ENCODE peak calls at places on chromosomes 3 and 15, in ten cellular contexts. Y is CD4-positive, CD25-positive, alpha-beta regulatory T cell; B is effector memory CD4-positive, alpha-beta T cell; G is H9; M is colonic mucosa; N is A549; P is BE2C; D is heart right ventricle; V is fibroblast of lung; E is astrocyte. Q is an unnamed sample.

GRCh38 chr3:33130144-33130543 is 16.3 kb downstream of the CRTAP start:
- DNase-seq in Y (no peak), B (no peak), G (no peak), M (no peak), N (no peak), P (no peak), D (no peak), V (peak; percentile 24), E (no peak), Q (no peak)

GRCh38 chr3:110314512-110315114 is 757.0 kb upstream of the NECTIN3 start:
- DNase-seq in Y (peak; percentile 29), B (peak; percentile 5), G (peak; percentile 65), M (peak; percentile 69), N (peak; percentile 3), P (peak; percentile 55), D (no peak), V (peak; percentile 45), E (peak; percentile 23), Q (peak; percentile 79)

GRCh38 chr3:103600844-103601243 is 1166.0 kb downstream of the ZPLD1 start:
- DNase-seq in Y (no peak), B (no peak), G (no peak), M (no peak), N (no peak), P (no peak), D (no peak), V (no peak), E (no peak), Q (no peak)

GRCh38 chr3:143119009-143119914 is at the start of gene CHST2:
- DNase-seq in Y (peak; percentile 59), B (peak; percentile 28), G (peak; percentile 83), M (peak; percentile 67), N (peak; percentile 85), P (peak; percentile 88), D (peak; percentile 75), V (peak; percentile 83), E (peak; percentile 67), Q (no peak)

GRCh38 chr3:26438981-26439884 is 183.3 kb upstream of the LRRC3B start:
- DNase-seq in Y (no peak), B (no peak), G (no peak), M (no peak), N (no peak), P (no peak), D (no peak), V (no peak), E (no peak), Q (no peak)

GRCh38 chr15:58441376-58442070 is 9.7 kb downstream of the LIPC start:
- DNase-seq in Y (no peak), B (no peak), G (no peak), M (no peak), N (no peak), P (no peak), D (no peak), V (peak; percentile 90), E (peak; percentile 86), Q (no peak)

GRCh38 chr3:8603115-8603710 is 41.4 kb downstream of the SSUH2 start:
- DNase-seq in Y (no peak), B (no peak), G (no peak), M (no peak), N (no peak), P (no peak), D (no peak), V (no peak), E (no peak), Q (no peak)

GRCh38 chr15:68274184-68274848 is 3.2 kb upstream of the FEM1B start:
- DNase-seq in Y (no peak), B (no peak), G (no peak), M (no peak), N (no peak), P (no peak), D (no peak), V (no peak), E (no peak), Q (no peak)

GRCh38 chr3:185150561-185150960 is 2.3 kb downstream of the C3orf70 start:
- DNase-seq in Y (no peak), B (no peak), G (no peak), M (no peak), N (no peak), P (no peak), D (no peak), V (no peak), E (no peak), Q (no peak)

DNA sequence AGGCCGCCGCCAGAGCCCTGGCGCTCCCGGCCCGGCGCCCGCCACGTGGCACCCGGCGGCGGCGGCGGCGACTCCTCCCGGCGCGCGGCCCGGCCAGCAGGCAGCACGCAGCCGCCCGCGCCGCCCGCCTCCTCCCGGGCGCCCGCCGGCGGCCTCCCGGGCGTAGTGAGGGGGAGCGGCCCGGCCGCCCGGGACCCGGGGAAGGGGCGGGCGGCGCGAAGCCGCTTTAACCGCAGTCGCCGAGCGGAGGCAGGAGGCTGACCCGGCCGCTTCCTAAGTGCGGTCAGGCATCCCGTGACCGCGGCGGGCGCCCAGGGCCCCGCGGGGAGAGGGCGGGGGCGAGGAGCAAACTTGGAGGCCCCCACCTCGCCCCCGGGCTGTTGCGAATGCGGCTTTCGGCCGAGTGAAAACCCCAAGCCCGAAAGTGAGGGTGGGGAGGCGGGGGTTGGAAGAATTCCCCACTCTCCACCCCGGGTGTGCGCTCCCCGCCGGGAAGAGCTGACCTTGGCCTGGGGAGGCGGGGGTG is 1.7 kb upstream of the HES1 start:
- DNase-seq in Y (peak; percentile 35), B (peak; percentile 29), G (no peak), M (no peak), N (no peak), P (peak; percentile 85), D (peak; percentile 79), V (peak; percentile 87), E (peak; percentile 77), Q (peak; percentile 47)
- H3K4me1 ChIP-seq in Y (peaks cover 56% of the 10 kb centered on the region), B (peaks cover 40% of the 10 kb centered on the region), G (peaks cover 32% of the 10 kb centered on the region), M (peaks cover 4% of the 10 kb centered on the region), N (peaks cover 54% of the 10 kb centered on the region), P (peaks cover 10% of the 10 kb centered on the region), D (peaks cover 19% of the 10 kb centered on the region), V (peaks cover 15% of the 10 kb centered on the region), E (peaks cover 54% of the 10 kb centered on the region), Q (peaks cover 82% of the 10 kb centered on the region)

GRCh38 chr3:123780656-123781055 is 103.5 kb downstream of the MYLK start:
- DNase-seq in Y (no peak), B (no peak), G (no peak), M (no peak), N (no peak), P (no peak), D (no peak), V (peak; percentile 70), E (peak; percentile 59), Q (no peak)

GRCh38 chr3:123779646-123780231 is 104.4 kb downstream of the MYLK start:
- DNase-seq in Y (no peak), B (no peak), G (no peak), M (peak; percentile 62), N (no peak), P (no peak), D (no peak), V (no peak), E (no peak), Q (no peak)

GRCh38 chr3:123776383-123776782 is 107.7 kb downstream of the MYLK start:
- DNase-seq in Y (no peak), B (no peak), G (no peak), M (no peak), N (no peak), P (no peak), D (no peak), V (no peak), E (no peak), Q (no peak)

GRCh38 chr3:123778991-123779622 is 105.0 kb downstream of the MYLK start:
- DNase-seq in Y (no peak), B (no peak), G (no peak), M (no peak), N (no peak), P (no peak), D (no peak), V (peak; percentile 85), E (peak; percentile 79), Q (no peak)

DNA sequence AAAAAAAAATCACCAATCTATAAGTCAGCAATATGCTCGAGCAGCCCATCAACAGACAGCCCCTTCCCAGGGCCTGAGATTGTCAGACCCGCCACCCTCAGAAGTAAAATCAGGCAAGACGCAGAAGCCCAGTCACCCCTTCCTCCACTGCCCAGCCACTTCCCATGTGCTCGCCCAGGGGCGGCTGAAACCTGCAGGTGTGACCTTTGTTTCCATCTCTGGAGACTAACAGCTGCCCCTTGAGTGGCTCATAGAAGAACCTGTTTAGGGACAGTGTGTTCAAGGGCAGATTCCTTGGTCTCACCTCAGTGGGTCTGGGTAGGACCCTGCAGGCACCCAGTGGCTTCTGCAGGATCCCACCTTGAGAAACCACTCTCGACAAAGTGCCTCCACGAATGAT is 105.6 kb downstream of the MYLK start:
- DNase-seq in Y (no peak), B (no peak), G (no peak), M (no peak), N (no peak), P (no peak), D (no peak), V (no peak), E (no peak), Q (no peak)
- H3K4me1 ChIP-seq in Y (no peaks in the 10 kb centered on the region), B (no peaks in the 10 kb centered on the region), G (no peaks in the 10 kb centered on the region), M (peaks cover 13% of the 10 kb centered on the region), N (peaks cover 28% of the 10 kb centered on the region), P (peaks cover 10% of the 10 kb centered on the region), D (no peaks in the 10 kb centered on the region), V (peaks cover 54% of the 10 kb centered on the region), E (peaks cover 27% of the 10 kb centered on the region), Q (no peaks in the 10 kb centered on the region)

GRCh38 chr15:81293728-81294500 is 30.0 kb downstream of the STARD5 start:
- DNase-seq in Y (peak; percentile 66), B (peak; percentile 77), G (no peak), M (no peak), N (no peak), P (no peak), D (no peak), V (no peak), E (no peak), Q (no peak)
- H3K4me1 ChIP-seq in Y (peaks cover 76% of the 10 kb centered on the region), B (peaks cover 68% of the 10 kb centered on the region), G (peaks cover 5% of the 10 kb centered on the region), M (no peaks in the 10 kb centered on the region), N (peaks cover 16% of the 10 kb centered on the region), P (no peaks in the 10 kb centered on the region), D (peaks cover 6% of the 10 kb centered on the region), V (peaks cover 2% of the 10 kb centered on the region), E (peaks cover 5% of the 10 kb centered on the region), Q (peaks cover 36% of the 10 kb centered on the region)

GRCh38 chr15:73685561-73685960 is 1.4 kb downstream of the CD276 start:
- DNase-seq in Y (no peak), B (no peak), G (no peak), M (no peak), N (no peak), P (no peak), D (no peak), V (no peak), E (no peak), Q (no peak)

GRCh38 chr15:73686781-73687256 is 2.6 kb downstream of the CD276 start:
- DNase-seq in Y (no peak), B (no peak), G (no peak), M (no peak), N (peak; percentile 19), P (no peak), D (no peak), V (peak; percentile 95), E (peak; percentile 95), Q (no peak)

GRCh38 chr15:73691398-73691797 is 7.2 kb downstream of the CD276 start:
- DNase-seq in Y (no peak), B (no peak), G (peak; percentile 86), M (peak; percentile 66), N (no peak), P (peak; percentile 74), D (peak; percentile 49), V (peak; percentile 76), E (peak; percentile 60), Q (peak; percentile 79)

GRCh38 chr15:73685981-73686380 is 1.8 kb downstream of the CD276 start:
- DNase-seq in Y (no peak), B (no peak), G (no peak), M (no peak), N (no peak), P (no peak), D (no peak), V (no peak), E (no peak), Q (no peak)

GRCh38 chr15:73688455-73688854 is 4.3 kb downstream of the CD276 start:
- DNase-seq in Y (no peak), B (no peak), G (peak; percentile 16), M (no peak), N (no peak), P (peak; percentile 32), D (no peak), V (peak; percentile 47), E (peak; percentile 35), Q (no peak)
- H3K4me1 ChIP-seq in Y (peaks cover 15% of the 10 kb centered on the region), B (peaks cover 9% of the 10 kb centered on the region), G (peaks cover 6% of the 10 kb centered on the region), M (no peaks in the 10 kb centered on the region), N (peaks cover 34% of the 10 kb centered on the region), P (peaks cover 19% of the 10 kb centered on the region), D (peaks cover 38% of the 10 kb centered on the region), V (peaks cover 48% of the 10 kb centered on the region), E (peaks cover 57% of the 10 kb centered on the region), Q (peaks cover 11% of the 10 kb centered on the region)

Q was measured in tibial nerve.